ENCODE peak calls at places on chromosomes 13 and 19, in nine cellular contexts. W is GM06990, V is body of pancreas, E is BJ, I is endodermal cell, K is WERI-Rb-1, C is tibial nerve, N is breast epithelium, X is AG09309. A is an unnamed sample.

GRCh38 chr19:47239152-47239551 is 8.2 kb upstream of the BBC3 start:
- DNase-seq in W (no peak), V (no peak), E (no peak), I (no peak), K (no peak), C (no peak), N (no peak), X (no peak), A (no peak)

GRCh38 chr13:88000239-88000638 is 329.1 kb downstream of the SLITRK5 start:
- DNase-seq in W (no peak), V (no peak), E (no peak), I (peak), K (no peak), C (no peak), N (no peak), X (no peak), A (no peak)

GRCh38 chr13:30730526-30730925 is 4.8 kb upstream of the ALOX5AP start:
- DNase-seq in W (no peak), V (peak), E (no peak), I (peak), K (no peak), C (no peak), N (no peak), X (no peak), A (no peak)

GRCh38 chr19:33941133-33941532 is 144.5 kb downstream of the KCTD15 start:
- DNase-seq in W (no peak), V (no peak), E (no peak), I (peak), K (no peak), C (no peak), N (no peak), X (no peak), A (no peak)

GRCh38 chr19:9945319-9945966 is 9.1 kb upstream of the OLFM2 start:
- DNase-seq in W (no peak), V (peak), E (peak), I (peak), K (no peak), C (peak), N (peak), X (peak), A (peak)

GRCh38 chr13:82088781-82089180 is 1747.9 kb upstream of the SPRY2 start:
- DNase-seq in W (no peak), V (no peak), E (no peak), I (no peak), K (no peak), C (no peak), N (no peak), X (no peak), A (no peak)

GRCh38 chr13:69545500-69546025 is 562.1 kb upstream of the ATXN8OS start:
- DNase-seq in W (no peak), V (no peak), E (no peak), I (no peak), K (no peak), C (no peak), N (no peak), X (no peak), A (no peak)

GRCh38 chr19:30873003-30873402 is 476.2 kb downstream of the TSHZ3 start:
- DNase-seq in W (no peak), V (no peak), E (no peak), I (peak), K (no peak), C (no peak), N (no peak), X (no peak), A (no peak)

GRCh38 chr19:1026189-1027019 is at the start of gene CNN2:
- DNase-seq in W (peak), V (peak), E (no peak), I (peak), K (peak), C (peak), N (peak), X (no peak), A (no peak)

GRCh38 chr13:98429977-98430785 is 146.7 kb downstream of the STK24 start:
- DNase-seq in W (no peak), V (no peak), E (no peak), I (no peak), K (no peak), C (no peak), N (no peak), X (no peak), A (no peak)

GRCh38 chr19:6066661-6067646 is 43.3 kb downstream of the RFX2 start:
- DNase-seq in W (no peak), V (peak), E (peak), I (peak), K (no peak), C (peak), N (peak), X (peak), A (peak)

GRCh38 chr19:46131485-46132143 is 7.1 kb upstream of the IGFL3 start:
- DNase-seq in W (no peak), V (no peak), E (no peak), I (peak), K (no peak), C (no peak), N (no peak), X (no peak), A (no peak)

GRCh38 chr19:35066691-35067563 is 25.4 kb downstream of the HPN start:
- DNase-seq in W (peak), V (peak), E (no peak), I (peak), K (peak), C (peak), N (peak), X (peak), A (no peak)
- H3K4me3 ChIP-seq in W (no peak), V (no peak), E (no peak), I (no peak), K (no peak), C (no peak), N (no peak), X (no peak), A (no peak)

DNA sequence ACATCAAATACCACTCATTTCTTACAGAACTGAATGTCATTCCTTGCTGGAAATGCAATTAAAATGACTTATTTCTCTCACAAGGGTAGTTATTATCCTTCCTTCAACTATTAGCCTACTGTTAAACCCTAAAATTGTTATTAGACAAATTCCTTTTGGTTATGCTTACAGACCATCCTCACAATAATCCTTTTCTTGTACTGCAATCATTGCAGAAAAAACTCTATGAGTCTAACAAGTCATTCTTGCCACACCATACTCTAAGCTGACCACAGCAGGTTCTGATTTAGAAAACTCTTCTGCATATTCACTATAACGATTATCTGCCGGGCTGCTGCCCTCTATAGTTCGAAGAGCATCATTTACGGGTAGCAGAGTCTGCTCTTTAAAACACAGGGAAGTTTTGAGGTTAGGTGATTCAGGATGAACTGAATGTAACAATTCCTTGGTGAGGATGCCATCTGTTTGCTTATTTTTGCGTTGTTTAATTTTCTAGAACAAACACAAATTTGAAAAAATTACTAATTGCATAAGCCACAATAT is 38.2 kb downstream of the MTMR6 start:
- DNase-seq in W (no peak), V (no peak), E (peak), I (peak), K (peak), C (peak), N (no peak), X (peak), A (no peak)
- TF ChIP-seq CTCF in W (peak), V (no peak), E (peak), I (peak), K (peak), C (peak), N (no peak), X (peak), A (peak)

GRCh38 chr13:112952759-112953541 is 16.1 kb upstream of the MCF2L start:
- DNase-seq in W (no peak), V (no peak), E (no peak), I (peak), K (no peak), C (no peak), N (no peak), X (no peak), A (no peak)
- H3K4me3 ChIP-seq in W (no peak), V (no peak), E (no peak), I (no peak), K (no peak), C (no peak), N (no peak), X (no peak), A (no peak)

GRCh38 chr13:45506811-45507210 is 42.1 kb downstream of the COG3 start:
- DNase-seq in W (no peak), V (no peak), E (no peak), I (no peak), K (no peak), C (no peak), N (no peak), X (no peak), A (no peak)

GRCh38 chr13:45510671-45511070 is 45.9 kb downstream of the COG3 start:
- DNase-seq in W (no peak), V (no peak), E (no peak), I (peak), K (peak), C (no peak), N (no peak), X (no peak), A (no peak)

GRCh38 chr13:45516757-45517156 is 52.0 kb downstream of the COG3 start:
- DNase-seq in W (no peak), V (no peak), E (no peak), I (no peak), K (no peak), C (no peak), N (no peak), X (no peak), A (no peak)

GRCh38 chr13:45512148-45512498 is 47.4 kb downstream of the COG3 start:
- DNase-seq in W (no peak), V (no peak), E (no peak), I (no peak), K (no peak), C (no peak), N (no peak), X (no peak), A (no peak)

DNA sequence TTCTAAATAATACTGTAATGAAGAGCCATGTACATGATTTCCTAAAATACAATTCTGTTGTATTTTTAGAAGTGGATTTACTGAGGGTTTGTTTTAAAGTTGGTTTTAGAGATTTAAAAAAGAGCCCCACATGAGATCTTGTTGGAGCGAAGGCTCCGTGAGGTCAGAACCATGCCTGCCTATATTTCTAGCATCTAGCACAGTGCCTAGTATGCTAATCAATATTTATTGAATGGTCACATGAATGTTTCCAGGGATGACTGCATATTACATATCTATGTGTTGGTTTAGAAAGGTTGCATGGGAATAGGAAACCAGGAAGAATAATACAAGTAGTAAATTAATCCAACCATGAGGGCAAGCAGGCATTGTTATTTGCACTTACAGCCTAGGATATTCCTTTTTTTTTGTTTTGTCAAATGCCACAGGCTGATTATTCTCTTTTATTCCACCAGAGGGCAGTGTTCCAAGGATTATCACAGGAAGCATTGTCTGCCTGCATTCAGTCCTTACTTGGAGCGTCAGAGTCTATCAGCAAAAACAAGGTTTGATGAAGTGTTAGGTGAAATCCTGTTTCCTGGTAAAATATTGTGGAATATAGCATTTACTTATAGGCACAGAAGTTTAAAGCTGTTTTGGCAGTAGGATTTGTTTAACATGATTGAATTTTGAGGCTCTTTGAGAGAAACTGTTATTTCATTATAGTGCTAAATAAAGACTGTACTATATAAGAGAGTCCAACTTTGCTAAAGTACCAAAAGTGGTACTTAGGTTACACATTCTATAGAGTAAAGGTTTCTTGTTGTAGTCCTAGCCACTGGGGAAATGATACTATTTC is 46.8 kb downstream of the COG3 start:
- DNase-seq in W (peak), V (peak), E (peak), I (no peak), K (peak), C (peak), N (no peak), X (no peak), A (peak)
- TF ChIP-seq CTCF in W (peak), V (peak), E (peak), I (peak), K (peak), C (peak), N (peak), X (peak), A (peak)

GRCh38 chr19:17266026-17266425 is 1.2 kb upstream of the BABAM1 start:
- DNase-seq in W (no peak), V (no peak), E (no peak), I (no peak), K (no peak), C (no peak), N (no peak), X (no peak), A (no peak)
- H3K4me3 ChIP-seq in W (no peak), V (no peak), E (no peak), I (no peak), K (no peak), C (no peak), N (no peak), X (no peak), A (no peak)

GRCh38 chr19:3440082-3440481 is 40.2 kb downstream of the SMIM24 start:
- DNase-seq in W (peak), V (peak), E (no peak), I (peak), K (peak), C (peak), N (no peak), X (no peak), A (no peak)
- TF ChIP-seq CTCF in W (peak), V (peak), E (peak), I (peak), K (peak), C (peak), N (peak), X (peak), A (peak)